ENCODE peak calls at places on chromosomes 1 and 21, in four cellular contexts. E is K562, D is GM23248, H is PC-9. Z is an unnamed sample.
A peak's percentile ranks its signal among the peaks of the same experiment; 100 is the strongest.

GRCh38 chr1:66300986-66301451 is 232.9 kb upstream of the SGIP1 start:
- DNase-seq in D (peak; percentile 78), H (peak; percentile 4), E (no peak), Z (peak; percentile 19)

GRCh38 chr1:243850013-243850367 is at the start of gene AKT3:
- DNase-seq in D (no peak), H (no peak), E (no peak), Z (no peak)

GRCh38 chr1:6858586-6858985 is 73.3 kb downstream of the CAMTA1 start:
- DNase-seq in E (no peak), H (no peak), D (no peak), Z (no peak)

GRCh38 chr1:226912587-226913176 is 27.4 kb upstream of the COQ8A start:
- DNase-seq in E (peak; percentile 81), D (peak; percentile 15), H (peak; percentile 64), Z (peak; percentile 60)

GRCh38 chr1:176102700-176103244 is 104.3 kb downstream of the COP1 start:
- DNase-seq in D (peak; percentile 25), H (no peak), E (no peak), Z (no peak)

GRCh38 chr1:117824612-117825011 is 104.8 kb downstream of the GDAP2 start:
- DNase-seq in H (no peak), E (no peak), D (no peak), Z (no peak)

GRCh38 chr1:22418852-22419480 is 32.7 kb upstream of the ZBTB40 start:
- DNase-seq in H (no peak), E (no peak), D (peak; percentile 78), Z (no peak)

GRCh38 chr1:27001570-27002360 is 8.3 kb downstream of the TRNP1 start:
- DNase-seq in H (no peak), E (no peak), D (peak; percentile 69), Z (peak; percentile 46)

GRCh38 chr1:240136402-240136801 is 44.7 kb downstream of the FMN2 start:
- DNase-seq in E (no peak), D (peak; percentile 62), H (no peak), Z (peak; percentile 26)

GRCh38 chr21:44949161-44950015 is 9.6 kb downstream of the SLX9 start:
- DNase-seq in H (peak; percentile 74), D (peak; percentile 71), E (peak; percentile 88), Z (peak; percentile 81)

GRCh38 chr1:233907139-233907538 is 2.7 kb downstream of the SLC35F3 start:
- DNase-seq in H (no peak), D (no peak), E (no peak), Z (peak; percentile 70)

GRCh38 chr1:165451696-165452095 is 6.8 kb upstream of the RXRG start:
- DNase-seq in E (no peak), D (no peak), H (no peak), Z (no peak)

GRCh38 chr1:118340928-118341905 is 156.2 kb upstream of the SPAG17 start:
- DNase-seq in D (peak; percentile 31), E (no peak), H (no peak), Z (no peak)

GRCh38 chr1:61397495-61397894 is 315.1 kb downstream of the NFIA start:
- DNase-seq in D (no peak), E (no peak), H (no peak), Z (no peak)

GRCh38 chr1:207754942-207755689 is 3.3 kb downstream of the CD46 start:
- DNase-seq in D (no peak), H (no peak), E (no peak), Z (peak; percentile 60)

GRCh38 chr1:78171736-78172590 is 126.2 kb downstream of the GIPC2 start:
- DNase-seq in H (no peak), D (peak; percentile 79), E (no peak), Z (peak; percentile 91)

GRCh38 chr21:45075606-45076244 is 1.3 kb downstream of the ADARB1 start:
- DNase-seq in D (peak; percentile 34), H (no peak), E (no peak), Z (peak; percentile 33)

GRCh38 chr1:148309940-148310500 is 157.9 kb upstream of the NBPF11 start:
- DNase-seq in H (no peak), D (peak; percentile 19), E (no peak), Z (no peak)

GRCh38 chr1:99705385-99705784 is 59.5 kb downstream of the PALMD start:
- DNase-seq in D (peak; percentile 10), E (no peak), H (no peak), Z (no peak)

GRCh38 chr21:36323032-36323431 is 3.0 kb downstream of the MORC3 start:
- DNase-seq in H (no peak), D (peak; percentile 53), E (peak; percentile 20), Z (peak; percentile 36)

GRCh38 chr1:193537266-193538003 is 351.0 kb upstream of the B3GALT2 start:
- DNase-seq in H (no peak), D (no peak), E (no peak), Z (no peak)

GRCh38 chr21:19864456-19864855 is 1133.8 kb upstream of the NCAM2 start:
- DNase-seq in E (no peak), H (no peak), D (no peak), Z (no peak)

GRCh38 chr1:170168263-170168662 is 22.5 kb downstream of the NTMT2 start:
- DNase-seq in H (no peak), D (peak; percentile 55), E (no peak), Z (peak; percentile 26)

GRCh38 chr1:109901508-109902145 is 9.0 kb upstream of the CSF1 start:
- DNase-seq in E (peak; percentile 94), H (no peak), D (no peak), Z (peak; percentile 41)

GRCh38 chr1:183097438-183098051 is 74.3 kb downstream of the LAMC1 start:
- DNase-seq in E (no peak), H (no peak), D (peak; percentile 80), Z (no peak)

GRCh38 chr21:39048064-39048463 is 135.2 kb downstream of the PSMG1 start:
- DNase-seq in D (no peak), E (no peak), H (peak; percentile 86), Z (peak; percentile 81)

GRCh38 chr1:211734359-211734758 is 58.9 kb upstream of the NEK2 start:
- DNase-seq in H (no peak), E (no peak), D (no peak), Z (peak; percentile 27)

GRCh38 chr1:11072216-11072917 is 12.5 kb upstream of the SRM start:
- DNase-seq in D (no peak), H (no peak), E (no peak), Z (no peak)

DNA sequence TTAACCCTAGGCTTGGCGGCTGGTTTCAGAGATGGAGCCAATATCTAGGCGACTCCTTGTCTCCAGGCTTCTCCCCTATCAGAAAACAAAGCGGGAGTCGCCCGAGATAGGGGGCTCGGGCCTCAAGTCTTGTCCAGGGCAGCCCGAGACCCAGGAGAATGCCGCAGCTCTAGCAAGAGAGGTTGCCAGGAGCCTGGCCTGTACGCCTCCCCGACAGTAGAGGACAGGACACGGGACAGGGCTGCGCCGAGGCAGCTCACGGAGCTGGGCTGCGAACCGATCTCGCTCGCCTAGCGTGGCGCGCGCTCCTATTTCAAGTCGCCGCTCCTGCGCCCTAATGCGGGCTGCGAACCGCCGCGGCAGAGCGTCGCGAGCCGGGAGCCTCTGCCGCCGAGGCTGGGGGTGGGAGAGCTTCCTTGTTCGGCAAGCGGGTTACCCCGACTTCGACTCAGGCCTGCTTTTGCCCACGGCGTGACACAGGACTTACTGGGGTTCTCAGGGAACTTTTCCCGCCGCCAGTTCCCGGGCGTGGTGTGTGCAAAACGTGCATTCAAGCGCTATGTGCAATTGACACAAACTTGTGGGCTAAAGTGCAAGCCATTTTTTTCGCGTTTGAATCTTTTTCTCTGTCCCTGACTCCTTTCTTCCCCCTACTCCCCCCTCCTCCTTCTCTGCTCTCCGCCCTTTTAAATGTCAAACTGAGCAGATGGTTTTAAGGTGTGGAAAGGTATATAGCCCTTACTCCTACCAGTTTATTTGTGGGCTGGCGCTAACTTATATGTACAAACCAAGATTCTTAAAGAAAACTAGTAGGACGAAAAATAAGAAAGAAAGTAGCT is 2.4 kb upstream of the PROX1 start:
- DNase-seq in D (no peak), H (no peak), E (no peak), Z (no peak)
- TF ChIP-seq EZH2 in D (peak; percentile 0), H (no peak), E (no peak), Z (peak; percentile 70)

GRCh38 chr1:93717639-93718038 is 36.0 kb upstream of the BCAR3 start:
- DNase-seq in E (no peak), H (no peak), D (no peak), Z (no peak)

GRCh38 chr1:93723101-93723500 is 41.5 kb upstream of the BCAR3 start:
- DNase-seq in H (peak; percentile 74), E (no peak), D (peak; percentile 52), Z (peak; percentile 49)

GRCh38 chr1:93723733-93724270 is 42.2 kb upstream of the BCAR3 start:
- DNase-seq in D (no peak), H (no peak), E (no peak), Z (no peak)

GRCh38 chr1:93720931-93721614 is 39.4 kb upstream of the BCAR3 start:
- DNase-seq in H (peak; percentile 45), E (no peak), D (no peak), Z (peak; percentile 83)

GRCh38 chr1:93722081-93723031 is 40.7 kb upstream of the BCAR3 start:
- DNase-seq in H (no peak), D (no peak), E (no peak), Z (no peak)
- TF ChIP-seq EZH2 in H (no peak), D (no peak), E (no peak), Z (no peak)

DNA sequence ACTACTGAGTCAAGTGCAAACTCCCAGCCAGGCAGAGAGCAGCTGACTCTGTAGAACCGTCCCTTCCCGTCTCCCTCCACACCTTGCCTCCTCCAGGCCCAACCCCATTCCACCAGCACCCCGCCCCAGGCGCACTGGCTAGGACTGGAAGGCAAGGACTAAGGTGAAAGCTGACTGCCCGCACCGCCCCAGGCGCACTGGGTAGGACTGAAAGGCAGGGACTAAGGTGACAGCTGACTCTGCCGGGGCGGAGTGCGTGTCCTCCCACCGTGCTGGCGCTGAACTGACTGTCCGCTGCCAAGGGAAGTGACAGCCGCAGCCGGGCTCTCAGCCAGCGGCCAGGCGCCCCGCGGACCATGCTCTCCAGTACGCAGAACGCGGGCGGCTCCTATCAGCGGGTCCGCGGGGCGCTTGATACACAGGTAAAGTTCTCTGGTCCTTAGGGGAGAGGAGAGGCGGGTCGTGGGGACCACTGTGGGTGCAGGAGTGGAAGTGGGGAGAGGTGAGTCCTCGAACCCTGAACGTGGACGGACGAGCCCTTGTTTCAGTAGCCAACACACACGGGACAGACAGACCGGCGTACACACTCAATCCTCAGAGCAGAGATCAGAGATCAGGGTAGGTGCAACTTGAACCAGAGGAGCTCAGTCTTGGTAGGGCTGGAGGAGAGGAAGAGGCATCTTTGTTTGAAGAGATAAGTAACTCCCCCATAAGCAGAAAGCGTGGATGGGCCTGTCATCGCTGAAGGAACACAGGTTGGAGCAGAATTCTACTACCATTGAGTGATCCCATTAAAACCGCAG is 58.0 kb downstream of the RBM11 start:
- DNase-seq in H (peak; percentile 66), E (peak; percentile 33), D (no peak), Z (no peak)
- TF ChIP-seq EZH2 in H (no peak), E (no peak), D (no peak), Z (no peak)

DNA sequence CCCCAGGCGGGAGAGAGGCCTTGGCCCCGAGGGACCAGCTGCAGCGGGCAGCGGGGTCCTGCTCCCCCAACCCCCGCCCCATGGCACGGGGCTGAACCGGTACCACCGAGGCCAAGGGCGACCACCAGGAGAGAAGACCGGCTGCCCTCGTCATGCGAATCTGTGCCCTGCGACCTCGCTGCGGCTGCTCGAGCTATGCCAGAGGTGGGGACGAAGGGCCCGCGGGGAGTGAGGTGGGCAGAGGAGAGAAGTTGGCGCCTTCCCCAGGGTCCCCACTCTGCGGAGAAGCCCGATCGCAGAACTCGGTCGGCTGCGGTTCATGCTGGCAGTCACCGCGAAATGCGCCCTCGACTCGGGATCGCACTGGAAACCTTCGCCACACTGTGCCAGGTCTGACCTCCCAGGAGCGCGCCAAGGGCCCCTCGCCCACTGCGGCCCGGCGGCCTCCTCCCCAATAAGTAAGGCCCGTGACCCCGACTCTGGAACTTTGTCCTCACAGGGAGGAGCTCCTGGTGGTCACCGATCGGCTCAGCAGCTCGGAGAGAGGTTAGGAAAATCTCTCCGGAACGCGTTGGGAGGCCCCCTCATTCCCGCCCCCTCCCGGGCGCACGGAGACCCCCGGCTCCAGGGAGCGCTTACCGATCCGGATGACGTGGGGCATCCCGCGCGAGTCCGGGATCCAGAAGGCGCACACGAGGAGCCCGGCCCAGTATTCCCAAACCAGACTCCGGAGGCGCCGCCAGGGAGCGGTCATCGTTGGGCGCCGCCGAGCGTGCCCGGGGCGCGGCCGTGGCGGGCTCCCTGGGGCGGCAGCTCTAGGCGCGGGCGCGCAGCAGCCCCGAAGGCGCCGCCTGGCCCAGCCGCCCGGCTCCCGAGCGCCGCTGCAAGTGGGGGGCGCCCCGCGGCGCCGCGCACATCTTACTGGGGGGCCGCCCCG is 692 bp downstream of the GRIK3 start:
- DNase-seq in E (no peak), H (no peak), D (peak; percentile 29), Z (no peak)
- TF ChIP-seq EZH2 in E (no peak), H (no peak), D (no peak), Z (no peak)

Z was measured in PC-3.